ENCODE peak calls at places on chromosomes 4 and X, in five cellular contexts. C, P, G, V and I are unnamed samples.

GRCh38 chrX:153411255-153411987 is at the start of gene ZFP92:
- DNase-seq in C (no peak), P (no peak), G (no peak), V (no peak), I (no peak)

GRCh38 chrX:45172890-45173289 is 27.8 kb downstream of the DIPK2B start:
- DNase-seq in P (no peak), G (no peak), V (no peak), C (no peak), I (no peak)

GRCh38 chr4:121192500-121192899 is 28.4 kb upstream of the TNIP3 start:
- DNase-seq in P (peak), C (no peak), G (peak), V (peak), I (peak)

GRCh38 chr4:113921089-113921842 is 58.2 kb downstream of the ARSJ start:
- DNase-seq in P (no peak), V (no peak), C (no peak), G (no peak), I (no peak)

GRCh38 chr4:123978637-123979036 is 582.0 kb downstream of the SPRY1 start:
- DNase-seq in P (no peak), V (no peak), C (no peak), G (no peak), I (no peak)

GRCh38 chrX:103157511-103158316 is 57.2 kb upstream of the BEX4 start:
- DNase-seq in V (peak), G (peak), C (no peak), P (peak), I (peak)

GRCh38 chrX:153844509-153845082 is 14.3 kb upstream of the PDZD4 start:
- DNase-seq in V (no peak), P (no peak), G (no peak), C (no peak), I (no peak)

GRCh38 chrX:69153060-69153730 is 12.1 kb downstream of the PJA1 start:
- DNase-seq in G (no peak), C (no peak), V (no peak), P (no peak), I (no peak)

GRCh38 chrX:18146954-18147353 is 73.7 kb downstream of the BEND2 start:
- DNase-seq in P (peak), C (no peak), G (no peak), V (no peak), I (no peak)

GRCh38 chr4:153489856-153490558 is 23.8 kb downstream of the TMEM131L start:
- DNase-seq in C (no peak), P (no peak), G (no peak), V (no peak), I (no peak)

GRCh38 chr4:47531241-47531953 is 46.3 kb downstream of the ATP10D start:
- DNase-seq in P (peak), C (no peak), G (no peak), V (peak), I (no peak)